ENCODE peak calls at places on chromosome 19, in seven cellular contexts. One of them, this sample, is unnamed.

GRCh38 chr19:42048992-42049391 is 21.0 kb downstream of the GRIK5 start:
- DNase-seq in GM10248: no peak
- DNase-seq in uterus: no peak
- DNase-seq in neural crest cell: no peak
- DNase-seq in BJ: no peak
- DNase-seq in MCF 10A: no peak
- DNase-seq in hepatocyte: no peak
- DNase-seq in this sample: no peak

GRCh38 chr19:12555456-12555930 is 4.2 kb upstream of the ZNF564 start:
- DNase-seq in MCF 10A: no peak
- DNase-seq in neural crest cell: no peak
- DNase-seq in uterus: no peak
- DNase-seq in GM10248: no peak
- DNase-seq in BJ: no peak
- DNase-seq in hepatocyte: no peak
- DNase-seq in this sample: no peak

GRCh38 chr19:37506387-37507166 is at the start of gene ZNF793:
- DNase-seq in hepatocyte: peak
- DNase-seq in GM10248: peak
- DNase-seq in BJ: peak
- DNase-seq in MCF 10A: no peak
- DNase-seq in neural crest cell: peak
- DNase-seq in uterus: peak
- DNase-seq in this sample: peak

GRCh38 chr19:16325671-16326400 is 1.2 kb downstream of the KLF2 start:
- DNase-seq in neural crest cell: no peak
- DNase-seq in GM10248: no peak
- DNase-seq in uterus: peak
- DNase-seq in hepatocyte: peak
- DNase-seq in MCF 10A: no peak
- DNase-seq in BJ: no peak
- DNase-seq in this sample: no peak

GRCh38 chr19:15453906-15454305 is 4.2 kb upstream of the WIZ start:
- DNase-seq in hepatocyte: no peak
- DNase-seq in BJ: no peak
- DNase-seq in MCF 10A: no peak
- DNase-seq in neural crest cell: no peak
- DNase-seq in GM10248: no peak
- DNase-seq in uterus: no peak
- DNase-seq in this sample: no peak

GRCh38 chr19:53624776-53625540 is 6.8 kb upstream of the DPRX start:
- DNase-seq in hepatocyte: no peak
- DNase-seq in neural crest cell: no peak
- DNase-seq in GM10248: no peak
- DNase-seq in uterus: no peak
- DNase-seq in BJ: no peak
- DNase-seq in MCF 10A: no peak
- DNase-seq in this sample: no peak

GRCh38 chr19:41785653-41786052 is 10.7 kb upstream of the CEACAM3 start:
- DNase-seq in neural crest cell: peak
- DNase-seq in hepatocyte: peak
- DNase-seq in MCF 10A: peak
- DNase-seq in BJ: no peak
- DNase-seq in uterus: no peak
- DNase-seq in GM10248: peak
- DNase-seq in this sample: no peak

GRCh38 chr19:51365211-51366049 is 758 bp downstream of the ETFB start:
- DNase-seq in hepatocyte: peak
- DNase-seq in BJ: no peak
- DNase-seq in MCF 10A: peak
- DNase-seq in uterus: peak
- DNase-seq in neural crest cell: no peak
- DNase-seq in GM10248: no peak
- DNase-seq in this sample: no peak

GRCh38 chr19:46955114-46955812 is 64.4 kb upstream of the NPAS1 start:
- DNase-seq in MCF 10A: no peak
- DNase-seq in BJ: no peak
- DNase-seq in uterus: no peak
- DNase-seq in hepatocyte: no peak
- DNase-seq in neural crest cell: no peak
- DNase-seq in GM10248: peak
- DNase-seq in this sample: no peak

GRCh38 chr19:3062165-3063105 is at the start of gene TLE5:
- DNase-seq in hepatocyte: peak
- DNase-seq in GM10248: peak
- DNase-seq in uterus: no peak
- DNase-seq in BJ: no peak
- DNase-seq in neural crest cell: no peak
- DNase-seq in MCF 10A: peak
- DNase-seq in this sample: no peak

GRCh38 chr19:49451430-49452181 is at the start of gene PIH1D1:
- DNase-seq in BJ: peak
- DNase-seq in uterus: peak
- DNase-seq in neural crest cell: peak
- DNase-seq in MCF 10A: peak
- DNase-seq in hepatocyte: peak
- DNase-seq in GM10248: peak
- DNase-seq in this sample: peak
- TF ChIP-seq CTCF in BJ: peak
- TF ChIP-seq CTCF in uterus: peak
- TF ChIP-seq CTCF in neural crest cell: peak
- TF ChIP-seq CTCF in MCF 10A: no peak
- TF ChIP-seq CTCF in hepatocyte: no peak
- TF ChIP-seq CTCF in GM10248: no peak
- TF ChIP-seq CTCF in this sample: no peak

GRCh38 chr19:39317476-39317875 is 3.2 kb downstream of the LRFN1 start:
- DNase-seq in uterus: no peak
- DNase-seq in hepatocyte: no peak
- DNase-seq in neural crest cell: no peak
- DNase-seq in GM10248: no peak
- DNase-seq in MCF 10A: no peak
- DNase-seq in BJ: no peak
- DNase-seq in this sample: no peak

GRCh38 chr19:39318690-39319089 is 2.0 kb downstream of the LRFN1 start:
- DNase-seq in hepatocyte: no peak
- DNase-seq in neural crest cell: no peak
- DNase-seq in uterus: no peak
- DNase-seq in MCF 10A: no peak
- DNase-seq in BJ: no peak
- DNase-seq in GM10248: no peak
- DNase-seq in this sample: no peak

GRCh38 chr19:39318071-39318470 is 2.6 kb downstream of the LRFN1 start:
- DNase-seq in MCF 10A: no peak
- DNase-seq in hepatocyte: no peak
- DNase-seq in GM10248: no peak
- DNase-seq in BJ: no peak
- DNase-seq in uterus: no peak
- DNase-seq in neural crest cell: no peak
- DNase-seq in this sample: no peak

GRCh38 chr19:39315933-39316332 is 4.7 kb downstream of the LRFN1 start:
- DNase-seq in BJ: no peak
- DNase-seq in GM10248: no peak
- DNase-seq in neural crest cell: no peak
- DNase-seq in uterus: no peak
- DNase-seq in hepatocyte: no peak
- DNase-seq in MCF 10A: no peak
- DNase-seq in this sample: no peak

DNA sequence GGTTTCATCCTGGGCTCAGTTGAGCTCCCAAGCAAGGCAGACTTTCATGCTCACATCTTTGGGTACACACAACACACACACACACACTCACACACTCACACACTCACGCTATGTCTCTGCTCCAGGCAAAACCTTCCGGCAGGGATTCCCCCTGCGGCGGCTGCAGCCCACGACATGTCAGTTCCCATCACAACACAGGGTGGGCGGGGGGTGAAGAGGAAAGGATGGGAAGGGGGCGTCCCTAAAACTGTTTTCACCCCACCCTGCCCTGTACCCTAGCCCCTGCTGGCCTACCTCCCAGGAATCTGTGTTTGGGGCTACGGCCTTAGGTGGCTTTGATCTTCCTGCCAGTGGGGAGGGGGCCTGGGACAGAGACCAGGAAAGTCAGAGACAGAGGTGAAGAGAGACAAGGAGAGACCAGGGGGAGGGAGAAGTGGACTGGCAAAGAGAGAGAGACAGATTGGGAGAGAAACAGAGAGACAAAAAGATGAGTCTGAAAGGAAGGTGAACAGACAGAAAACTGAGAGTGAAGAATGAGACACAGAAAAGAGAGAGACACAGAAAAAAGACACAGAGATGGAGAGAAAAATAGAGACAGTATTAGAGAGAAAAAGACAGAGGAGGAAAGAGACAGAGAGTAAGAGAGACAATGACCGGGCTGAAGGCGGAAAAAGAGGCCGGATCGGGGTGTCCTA is 3.9 kb downstream of the LRFN1 start:
- DNase-seq in neural crest cell: no peak
- DNase-seq in uterus: no peak
- DNase-seq in BJ: no peak
- DNase-seq in GM10248: no peak
- DNase-seq in MCF 10A: no peak
- DNase-seq in hepatocyte: no peak
- DNase-seq in this sample: no peak
- TF ChIP-seq CTCF in neural crest cell: no peak
- TF ChIP-seq CTCF in uterus: no peak
- TF ChIP-seq CTCF in BJ: no peak
- TF ChIP-seq CTCF in GM10248: no peak
- TF ChIP-seq CTCF in MCF 10A: no peak
- TF ChIP-seq CTCF in hepatocyte: no peak
- TF ChIP-seq CTCF in this sample: no peak

DNA sequence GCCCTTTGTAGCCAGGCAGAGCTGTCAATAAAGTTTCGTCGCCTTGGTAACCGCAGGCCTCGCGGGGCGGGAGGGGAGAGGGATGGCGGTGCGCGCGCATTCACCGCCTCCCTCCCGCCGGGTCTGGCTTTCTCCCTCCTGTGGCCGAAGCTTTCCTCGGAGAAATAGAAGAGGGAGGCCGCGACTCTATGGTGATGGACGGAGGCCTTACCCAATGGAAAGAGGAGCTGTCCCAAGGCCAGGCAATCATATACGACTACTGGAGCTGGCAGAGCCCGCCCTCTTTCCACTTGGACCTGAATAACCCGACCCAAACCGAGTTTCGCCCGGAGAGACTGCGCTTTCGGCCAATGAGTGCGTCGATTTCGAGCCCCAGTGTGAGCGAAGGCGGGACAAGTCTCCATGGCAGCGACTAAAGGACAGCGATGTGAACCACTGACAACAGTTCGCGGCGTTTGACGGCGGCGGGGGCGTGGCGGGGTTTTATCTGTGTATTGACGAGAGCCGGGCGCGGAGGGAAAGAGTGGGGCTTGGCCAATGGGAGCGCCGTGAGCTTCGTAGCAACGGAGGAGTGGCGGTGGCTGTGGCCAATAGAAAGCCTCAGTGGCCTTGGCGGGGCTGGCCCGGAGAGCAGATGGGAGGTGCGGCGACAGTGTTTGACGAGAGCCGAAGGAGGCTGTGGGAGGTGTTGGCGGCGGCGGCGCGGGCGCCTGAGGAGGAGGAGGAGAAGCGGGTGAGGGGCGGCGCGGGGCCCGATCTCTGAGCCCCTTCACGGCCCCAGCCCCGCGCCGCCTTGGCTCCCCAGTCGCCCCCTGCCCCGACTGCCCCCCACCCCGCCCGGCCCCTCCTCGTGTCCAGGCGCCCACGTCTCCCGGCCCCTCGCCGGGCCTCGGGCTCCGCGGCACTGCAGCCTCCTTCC is at the start of gene KMT5C:
- DNase-seq in uterus: peak
- DNase-seq in hepatocyte: peak
- DNase-seq in GM10248: peak
- DNase-seq in MCF 10A: peak
- DNase-seq in neural crest cell: peak
- DNase-seq in BJ: peak
- DNase-seq in this sample: peak
- TF ChIP-seq CTCF in uterus: peak
- TF ChIP-seq CTCF in hepatocyte: no peak
- TF ChIP-seq CTCF in GM10248: no peak
- TF ChIP-seq CTCF in MCF 10A: no peak
- TF ChIP-seq CTCF in neural crest cell: peak
- TF ChIP-seq CTCF in BJ: peak
- TF ChIP-seq CTCF in this sample: peak

DNA sequence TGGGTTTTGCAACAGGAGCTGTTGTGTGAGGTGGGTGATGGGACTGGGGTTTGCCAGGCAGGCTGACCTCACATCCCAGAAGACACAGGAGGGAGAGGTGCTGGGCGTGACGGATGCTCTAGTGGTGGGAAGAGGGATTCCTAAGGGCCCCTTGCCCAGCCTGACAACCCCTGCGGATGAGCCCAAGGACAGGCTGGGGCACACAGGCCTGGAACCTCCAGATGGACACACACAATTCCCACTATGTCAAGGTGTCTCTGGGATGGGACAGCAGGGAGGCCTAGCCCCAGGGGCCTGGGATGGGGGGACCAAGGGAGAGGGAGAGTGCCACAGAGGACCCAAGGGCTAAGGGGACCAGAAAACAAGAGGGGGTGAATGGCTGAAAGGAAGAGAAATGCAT is 191.5 kb downstream of the ZNF536 start:
- DNase-seq in uterus: no peak
- DNase-seq in BJ: no peak
- DNase-seq in hepatocyte: no peak
- DNase-seq in MCF 10A: no peak
- DNase-seq in neural crest cell: no peak
- DNase-seq in GM10248: no peak
- DNase-seq in this sample: no peak
- TF ChIP-seq CTCF in uterus: no peak
- TF ChIP-seq CTCF in BJ: no peak
- TF ChIP-seq CTCF in hepatocyte: no peak
- TF ChIP-seq CTCF in MCF 10A: no peak
- TF ChIP-seq CTCF in neural crest cell: no peak
- TF ChIP-seq CTCF in GM10248: no peak
- TF ChIP-seq CTCF in this sample: no peak